ENCODE peak calls at places on chromosomes 6 and 20, in eight cellular contexts. One of them, this sample, is unnamed.

GRCh38 chr20:6075428-6076219 is 21.8 kb upstream of the LRRN4 start:
- ATAC-seq in CD4-positive, alpha-beta T cell: no peak
- ATAC-seq in Right ventricle myocardium inferior: peak; percentile 65
- ATAC-seq in CD4-positive, CD25-positive, alpha-beta regulatory T cell: no peak
- ATAC-seq in stimulated activated effector memory CD8-positive, alpha-beta T cell treated with anti-CD3 and anti-CD28 coated beads, Interleukin-12 subunit alpha, Interleukin-12 subunit beta, amount 100 ng/mL, for 72 hours: no peak
- ATAC-seq in HCT116: no peak
- ATAC-seq in activated CD4-positive, CD25-positive, alpha-beta regulatory T cell treated with anti-CD3 and anti-CD28 coated beads, Interleukin-2, amount 50 U/mL, for 24 hours: no peak
- ATAC-seq in mucosa of descending colon: no peak
- ATAC-seq in this sample: no peak

GRCh38 chr6:140064371-140064770 is 689.9 kb upstream of the CITED2 start:
- ATAC-seq in CD4-positive, alpha-beta T cell: no peak
- ATAC-seq in Right ventricle myocardium inferior: no peak
- ATAC-seq in CD4-positive, CD25-positive, alpha-beta regulatory T cell: no peak
- ATAC-seq in stimulated activated effector memory CD8-positive, alpha-beta T cell treated with anti-CD3 and anti-CD28 coated beads, Interleukin-12 subunit alpha, Interleukin-12 subunit beta, amount 100 ng/mL, for 72 hours: no peak
- ATAC-seq in HCT116: no peak
- ATAC-seq in activated CD4-positive, CD25-positive, alpha-beta regulatory T cell treated with anti-CD3 and anti-CD28 coated beads, Interleukin-2, amount 50 U/mL, for 24 hours: no peak
- ATAC-seq in mucosa of descending colon: no peak
- ATAC-seq in this sample: no peak

GRCh38 chr6:157510329-157511188 is 129.6 kb downstream of the ZDHHC14 start:
- ATAC-seq in CD4-positive, alpha-beta T cell: peak; percentile 57
- ATAC-seq in Right ventricle myocardium inferior: no peak
- ATAC-seq in CD4-positive, CD25-positive, alpha-beta regulatory T cell: no peak
- ATAC-seq in stimulated activated effector memory CD8-positive, alpha-beta T cell treated with anti-CD3 and anti-CD28 coated beads, Interleukin-12 subunit alpha, Interleukin-12 subunit beta, amount 100 ng/mL, for 72 hours: peak; percentile 58
- ATAC-seq in HCT116: no peak
- ATAC-seq in activated CD4-positive, CD25-positive, alpha-beta regulatory T cell treated with anti-CD3 and anti-CD28 coated beads, Interleukin-2, amount 50 U/mL, for 24 hours: no peak
- ATAC-seq in mucosa of descending colon: no peak
- ATAC-seq in this sample: peak; percentile 43

GRCh38 chr6:16206595-16207037 is 31.8 kb upstream of the GMPR start:
- ATAC-seq in CD4-positive, alpha-beta T cell: peak; percentile 61
- ATAC-seq in Right ventricle myocardium inferior: peak; percentile 83
- ATAC-seq in CD4-positive, CD25-positive, alpha-beta regulatory T cell: no peak
- ATAC-seq in stimulated activated effector memory CD8-positive, alpha-beta T cell treated with anti-CD3 and anti-CD28 coated beads, Interleukin-12 subunit alpha, Interleukin-12 subunit beta, amount 100 ng/mL, for 72 hours: peak; percentile 62
- ATAC-seq in HCT116: peak; percentile 91
- ATAC-seq in activated CD4-positive, CD25-positive, alpha-beta regulatory T cell treated with anti-CD3 and anti-CD28 coated beads, Interleukin-2, amount 50 U/mL, for 24 hours: peak; percentile 24
- ATAC-seq in mucosa of descending colon: peak; percentile 91
- ATAC-seq in this sample: no peak

GRCh38 chr20:42113236-42113635 is 495.1 kb upstream of the CHD6 start:
- ATAC-seq in CD4-positive, alpha-beta T cell: no peak
- ATAC-seq in Right ventricle myocardium inferior: no peak
- ATAC-seq in CD4-positive, CD25-positive, alpha-beta regulatory T cell: no peak
- ATAC-seq in stimulated activated effector memory CD8-positive, alpha-beta T cell treated with anti-CD3 and anti-CD28 coated beads, Interleukin-12 subunit alpha, Interleukin-12 subunit beta, amount 100 ng/mL, for 72 hours: no peak
- ATAC-seq in HCT116: no peak
- ATAC-seq in activated CD4-positive, CD25-positive, alpha-beta regulatory T cell treated with anti-CD3 and anti-CD28 coated beads, Interleukin-2, amount 50 U/mL, for 24 hours: no peak
- ATAC-seq in mucosa of descending colon: no peak
- ATAC-seq in this sample: no peak

GRCh38 chr6:142911395-142911794 is 33.6 kb downstream of the HIVEP2 start:
- ATAC-seq in CD4-positive, alpha-beta T cell: no peak
- ATAC-seq in Right ventricle myocardium inferior: no peak
- ATAC-seq in CD4-positive, CD25-positive, alpha-beta regulatory T cell: no peak
- ATAC-seq in stimulated activated effector memory CD8-positive, alpha-beta T cell treated with anti-CD3 and anti-CD28 coated beads, Interleukin-12 subunit alpha, Interleukin-12 subunit beta, amount 100 ng/mL, for 72 hours: no peak
- ATAC-seq in HCT116: no peak
- ATAC-seq in activated CD4-positive, CD25-positive, alpha-beta regulatory T cell treated with anti-CD3 and anti-CD28 coated beads, Interleukin-2, amount 50 U/mL, for 24 hours: no peak
- ATAC-seq in mucosa of descending colon: no peak
- ATAC-seq in this sample: no peak

GRCh38 chr6:169263836-169264608 is 10.4 kb upstream of the THBS2 start:
- ATAC-seq in CD4-positive, alpha-beta T cell: no peak
- ATAC-seq in Right ventricle myocardium inferior: no peak
- ATAC-seq in CD4-positive, CD25-positive, alpha-beta regulatory T cell: no peak
- ATAC-seq in stimulated activated effector memory CD8-positive, alpha-beta T cell treated with anti-CD3 and anti-CD28 coated beads, Interleukin-12 subunit alpha, Interleukin-12 subunit beta, amount 100 ng/mL, for 72 hours: no peak
- ATAC-seq in HCT116: peak; percentile 32
- ATAC-seq in activated CD4-positive, CD25-positive, alpha-beta regulatory T cell treated with anti-CD3 and anti-CD28 coated beads, Interleukin-2, amount 50 U/mL, for 24 hours: no peak
- ATAC-seq in mucosa of descending colon: no peak
- ATAC-seq in this sample: no peak

GRCh38 chr6:45586216-45587171 is 208.8 kb upstream of the SUPT3H start:
- ATAC-seq in CD4-positive, alpha-beta T cell: peak; percentile 81
- ATAC-seq in Right ventricle myocardium inferior: no peak
- ATAC-seq in CD4-positive, CD25-positive, alpha-beta regulatory T cell: peak; percentile 85
- ATAC-seq in stimulated activated effector memory CD8-positive, alpha-beta T cell treated with anti-CD3 and anti-CD28 coated beads, Interleukin-12 subunit alpha, Interleukin-12 subunit beta, amount 100 ng/mL, for 72 hours: peak; percentile 71
- ATAC-seq in HCT116: peak; percentile 70
- ATAC-seq in activated CD4-positive, CD25-positive, alpha-beta regulatory T cell treated with anti-CD3 and anti-CD28 coated beads, Interleukin-2, amount 50 U/mL, for 24 hours: peak; percentile 42
- ATAC-seq in mucosa of descending colon: peak; percentile 74
- ATAC-seq in this sample: peak; percentile 31

GRCh38 chr6:149233056-149233715 is 84.3 kb upstream of the TAB2 start:
- ATAC-seq in CD4-positive, alpha-beta T cell: peak; percentile 51
- ATAC-seq in Right ventricle myocardium inferior: no peak
- ATAC-seq in CD4-positive, CD25-positive, alpha-beta regulatory T cell: peak; percentile 70
- ATAC-seq in stimulated activated effector memory CD8-positive, alpha-beta T cell treated with anti-CD3 and anti-CD28 coated beads, Interleukin-12 subunit alpha, Interleukin-12 subunit beta, amount 100 ng/mL, for 72 hours: peak; percentile 94
- ATAC-seq in HCT116: peak; percentile 84
- ATAC-seq in activated CD4-positive, CD25-positive, alpha-beta regulatory T cell treated with anti-CD3 and anti-CD28 coated beads, Interleukin-2, amount 50 U/mL, for 24 hours: peak; percentile 69
- ATAC-seq in mucosa of descending colon: peak; percentile 44
- ATAC-seq in this sample: no peak

GRCh38 chr6:116410945-116411623 is 40.3 kb downstream of the DSE start:
- ATAC-seq in CD4-positive, alpha-beta T cell: no peak
- ATAC-seq in Right ventricle myocardium inferior: peak; percentile 82
- ATAC-seq in CD4-positive, CD25-positive, alpha-beta regulatory T cell: no peak
- ATAC-seq in stimulated activated effector memory CD8-positive, alpha-beta T cell treated with anti-CD3 and anti-CD28 coated beads, Interleukin-12 subunit alpha, Interleukin-12 subunit beta, amount 100 ng/mL, for 72 hours: no peak
- ATAC-seq in HCT116: no peak
- ATAC-seq in activated CD4-positive, CD25-positive, alpha-beta regulatory T cell treated with anti-CD3 and anti-CD28 coated beads, Interleukin-2, amount 50 U/mL, for 24 hours: no peak
- ATAC-seq in mucosa of descending colon: no peak
- ATAC-seq in this sample: no peak

GRCh38 chr6:56772737-56773184 is 130.1 kb upstream of the DST start:
- ATAC-seq in CD4-positive, alpha-beta T cell: no peak
- ATAC-seq in Right ventricle myocardium inferior: peak; percentile 69
- ATAC-seq in CD4-positive, CD25-positive, alpha-beta regulatory T cell: no peak
- ATAC-seq in stimulated activated effector memory CD8-positive, alpha-beta T cell treated with anti-CD3 and anti-CD28 coated beads, Interleukin-12 subunit alpha, Interleukin-12 subunit beta, amount 100 ng/mL, for 72 hours: no peak
- ATAC-seq in HCT116: peak; percentile 81
- ATAC-seq in activated CD4-positive, CD25-positive, alpha-beta regulatory T cell treated with anti-CD3 and anti-CD28 coated beads, Interleukin-2, amount 50 U/mL, for 24 hours: no peak
- ATAC-seq in mucosa of descending colon: no peak
- ATAC-seq in this sample: no peak

GRCh38 chr6:170152989-170153388 is 137.9 kb downstream of the DLL1 start:
- ATAC-seq in CD4-positive, alpha-beta T cell: no peak
- ATAC-seq in Right ventricle myocardium inferior: peak; percentile 43
- ATAC-seq in CD4-positive, CD25-positive, alpha-beta regulatory T cell: no peak
- ATAC-seq in stimulated activated effector memory CD8-positive, alpha-beta T cell treated with anti-CD3 and anti-CD28 coated beads, Interleukin-12 subunit alpha, Interleukin-12 subunit beta, amount 100 ng/mL, for 72 hours: no peak
- ATAC-seq in HCT116: peak; percentile 88
- ATAC-seq in activated CD4-positive, CD25-positive, alpha-beta regulatory T cell treated with anti-CD3 and anti-CD28 coated beads, Interleukin-2, amount 50 U/mL, for 24 hours: no peak
- ATAC-seq in mucosa of descending colon: peak; percentile 68
- ATAC-seq in this sample: no peak